ENCODE peak calls at places on chromosome 6, in four cellular contexts. A, E, I and J are unnamed samples.

GRCh38 chr6:19841181-19841580 is 4.0 kb downstream of the ID4 start:
- DNase-seq in A (no peak), E (no peak), I (no peak), J (no peak)

GRCh38 chr6:42929928-42930360 is 664 bp downstream of the CNPY3 start:
- DNase-seq in A (peak), E (peak), I (peak), J (peak)

GRCh38 chr6:78308025-78308424 is 559.3 kb upstream of the IRAK1BP1 start:
- DNase-seq in A (no peak), E (no peak), I (no peak), J (no peak)

GRCh38 chr6:112665815-112666214 is 318.7 kb downstream of the RFPL4B start:
- DNase-seq in A (peak), E (no peak), I (peak), J (no peak)

GRCh38 chr6:50815436-50816114 is 3.1 kb upstream of the TFAP2B start:
- DNase-seq in A (no peak), E (peak), I (peak), J (no peak)

GRCh38 chr6:163585932-163586437 is 171.5 kb downstream of the QKI start:
- DNase-seq in A (peak), E (peak), I (peak), J (no peak)

GRCh38 chr6:165894228-165894825 is 231.3 kb upstream of the PDE10A start:
- DNase-seq in A (no peak), E (no peak), I (no peak), J (no peak)

GRCh38 chr6:26044140-26045045 is 42.8 kb upstream of the HFE start:
- DNase-seq in A (no peak), E (no peak), I (peak), J (peak)

GRCh38 chr6:15023448-15023847 is 222.4 kb upstream of the JARID2 start:
- DNase-seq in A (no peak), E (no peak), I (no peak), J (no peak)

GRCh38 chr6:15062311-15063252 is 183.3 kb upstream of the JARID2 start:
- DNase-seq in A (peak), E (peak), I (peak), J (no peak)

GRCh38 chr6:123380257-123380656 is 256.5 kb downstream of the TRDN start:
- DNase-seq in A (no peak), E (peak), I (peak), J (no peak)